ENCODE peak calls at places on chromosomes 13 and 19, in eight cellular contexts. Y is gastrocnemius medialis, H is stomach, A is HCT116, O is adrenal gland, V is IMR-90, S is NB4, Q is lower leg skin. B is an unnamed sample.

GRCh38 chr19:21126078-21126477 is 15.8 kb upstream of the ZNF431 start:
- DNase-seq in Y (no peak), H (no peak), A (no peak), O (no peak), V (no peak), S (no peak), Q (no peak), B (no peak)

GRCh38 chr19:13051581-13052165 is 51.0 kb downstream of the LYL1 start:
- DNase-seq in Y (peak), H (peak), A (no peak), O (peak), V (peak), S (peak), Q (no peak), B (no peak)

GRCh38 chr13:110208116-110208515 is 98.8 kb downstream of the COL4A1 start:
- DNase-seq in Y (no peak), H (no peak), A (no peak), O (no peak), V (no peak), S (no peak), Q (no peak), B (no peak)

GRCh38 chr13:45623516-45624090 is 8.1 kb upstream of the ERICH6B start:
- DNase-seq in Y (no peak), H (no peak), A (peak), O (peak), V (peak), S (peak), Q (no peak), B (no peak)

GRCh38 chr19:10977773-10978155 is 16.9 kb downstream of the SMARCA4 start:
- DNase-seq in Y (no peak), H (no peak), A (no peak), O (no peak), V (no peak), S (no peak), Q (no peak), B (no peak)

GRCh38 chr13:45385912-45386311 is 32.3 kb downstream of the SLC25A30 start:
- DNase-seq in Y (no peak), H (no peak), A (no peak), O (peak), V (no peak), S (no peak), Q (no peak), B (no peak)

GRCh38 chr19:51142119-51142518 is at the start of gene SIGLEC7:
- DNase-seq in Y (peak), H (no peak), A (no peak), O (peak), V (no peak), S (peak), Q (peak), B (peak)

GRCh38 chr13:68173111-68173510 is 943.0 kb upstream of the PCDH9 start:
- DNase-seq in Y (no peak), H (no peak), A (no peak), O (no peak), V (no peak), S (no peak), Q (no peak), B (no peak)

GRCh38 chr13:102817241-102817640 is 18.3 kb downstream of the BIVM start:
- DNase-seq in Y (no peak), H (no peak), A (no peak), O (no peak), V (no peak), S (no peak), Q (no peak), B (no peak)

GRCh38 chr19:10644351-10645007 is 9.7 kb upstream of the ILF3 start:
- DNase-seq in Y (peak), H (peak), A (peak), O (peak), V (peak), S (peak), Q (peak), B (peak)

GRCh38 chr13:100543872-100544602 is 44.6 kb downstream of the GGACT start:
- DNase-seq in Y (no peak), H (no peak), A (no peak), O (peak), V (no peak), S (peak), Q (no peak), B (no peak)

GRCh38 chr13:51971520-51972426 is 39.5 kb downstream of the ATP7B start:
- DNase-seq in Y (no peak), H (no peak), A (no peak), O (no peak), V (no peak), S (no peak), Q (no peak), B (no peak)

GRCh38 chr19:12788682-12789097 is 2.6 kb upstream of the JUNB start:
- DNase-seq in Y (no peak), H (peak), A (no peak), O (peak), V (peak), S (peak), Q (peak), B (peak)

GRCh38 chr13:26847281-26847680 is 86.7 kb upstream of the GPR12 start:
- DNase-seq in Y (no peak), H (no peak), A (no peak), O (no peak), V (no peak), S (no peak), Q (no peak), B (no peak)

GRCh38 chr19:46714523-46715106 is 2.3 kb downstream of the PRKD2 start:
- DNase-seq in Y (no peak), H (no peak), A (no peak), O (no peak), V (no peak), S (no peak), Q (no peak), B (no peak)

GRCh38 chr13:112861876-112862615 is 107.0 kb upstream of the MCF2L start:
- DNase-seq in Y (no peak), H (peak), A (no peak), O (no peak), V (no peak), S (no peak), Q (no peak), B (no peak)

GRCh38 chr19:1106841-1107654 is 3.3 kb downstream of the GPX4 start:
- DNase-seq in Y (no peak), H (peak), A (no peak), O (no peak), V (peak), S (peak), Q (no peak), B (no peak)

GRCh38 chr19:14475251-14476073 is at the start of gene PTGER1:
- DNase-seq in Y (no peak), H (no peak), A (peak), O (no peak), V (peak), S (peak), Q (no peak), B (no peak)

GRCh38 chr19:13460045-13460444 is 46.2 kb downstream of the CACNA1A start:
- DNase-seq in Y (no peak), H (no peak), A (no peak), O (no peak), V (no peak), S (no peak), Q (no peak), B (no peak)

GRCh38 chr13:49464621-49465325 is 20.7 kb downstream of the SETDB2 start:
- DNase-seq in Y (no peak), H (no peak), A (no peak), O (no peak), V (peak), S (no peak), Q (no peak), B (no peak)

GRCh38 chr13:52837850-52838249 is 10.6 kb downstream of the PCDH8 start:
- DNase-seq in Y (no peak), H (no peak), A (no peak), O (no peak), V (no peak), S (no peak), Q (no peak), B (no peak)

GRCh38 chr13:69856331-69856730 is 251.3 kb upstream of the ATXN8OS start:
- DNase-seq in Y (no peak), H (no peak), A (no peak), O (no peak), V (no peak), S (no peak), Q (no peak), B (no peak)

GRCh38 chr13:73158851-73159250 is 100.0 kb downstream of the KLF5 start:
- DNase-seq in Y (no peak), H (no peak), A (no peak), O (no peak), V (peak), S (no peak), Q (no peak), B (no peak)

GRCh38 chr19:36775768-36776167 is 3.2 kb upstream of the ZNF850 start:
- DNase-seq in Y (no peak), H (no peak), A (no peak), O (peak), V (no peak), S (no peak), Q (no peak), B (peak)

GRCh38 chr19:17089238-17089637 is 13.7 kb downstream of the MYO9B start:
- DNase-seq in Y (no peak), H (no peak), A (no peak), O (no peak), V (peak), S (no peak), Q (no peak), B (no peak)

GRCh38 chr19:17790059-17790780 is 4.7 kb upstream of the B3GNT3 start:
- DNase-seq in Y (no peak), H (peak), A (peak), O (no peak), V (no peak), S (no peak), Q (no peak), B (no peak)

GRCh38 chr19:49637865-49638350 is 2.0 kb downstream of the RRAS start:
- DNase-seq in Y (peak), H (peak), A (no peak), O (peak), V (peak), S (peak), Q (peak), B (peak)

GRCh38 chr19:12796146-12797071 is 5.1 kb downstream of the JUNB start:
- DNase-seq in Y (no peak), H (peak), A (no peak), O (peak), V (peak), S (peak), Q (peak), B (peak)

GRCh38 chr13:110559429-110559943 is 2.0 kb downstream of the RAB20 start:
- DNase-seq in Y (no peak), H (peak), A (no peak), O (peak), V (peak), S (no peak), Q (no peak), B (peak)

GRCh38 chr19:1177322-1178114 is 3.5 kb upstream of the SBNO2 start:
- DNase-seq in Y (no peak), H (no peak), A (peak), O (no peak), V (peak), S (peak), Q (peak), B (peak)

GRCh38 chr13:39149896-39150295 is 111.6 kb downstream of the NHLRC3 start:
- DNase-seq in Y (no peak), H (no peak), A (no peak), O (no peak), V (no peak), S (no peak), Q (no peak), B (no peak)

GRCh38 chr13:85816413-85816812 is 17.2 kb upstream of the SLITRK6 start:
- DNase-seq in Y (no peak), H (no peak), A (no peak), O (no peak), V (no peak), S (no peak), Q (no peak), B (no peak)

GRCh38 chr13:26679411-26679810 is 81.2 kb downstream of the GPR12 start:
- DNase-seq in Y (no peak), H (no peak), A (no peak), O (no peak), V (peak), S (no peak), Q (no peak), B (no peak)

DNA sequence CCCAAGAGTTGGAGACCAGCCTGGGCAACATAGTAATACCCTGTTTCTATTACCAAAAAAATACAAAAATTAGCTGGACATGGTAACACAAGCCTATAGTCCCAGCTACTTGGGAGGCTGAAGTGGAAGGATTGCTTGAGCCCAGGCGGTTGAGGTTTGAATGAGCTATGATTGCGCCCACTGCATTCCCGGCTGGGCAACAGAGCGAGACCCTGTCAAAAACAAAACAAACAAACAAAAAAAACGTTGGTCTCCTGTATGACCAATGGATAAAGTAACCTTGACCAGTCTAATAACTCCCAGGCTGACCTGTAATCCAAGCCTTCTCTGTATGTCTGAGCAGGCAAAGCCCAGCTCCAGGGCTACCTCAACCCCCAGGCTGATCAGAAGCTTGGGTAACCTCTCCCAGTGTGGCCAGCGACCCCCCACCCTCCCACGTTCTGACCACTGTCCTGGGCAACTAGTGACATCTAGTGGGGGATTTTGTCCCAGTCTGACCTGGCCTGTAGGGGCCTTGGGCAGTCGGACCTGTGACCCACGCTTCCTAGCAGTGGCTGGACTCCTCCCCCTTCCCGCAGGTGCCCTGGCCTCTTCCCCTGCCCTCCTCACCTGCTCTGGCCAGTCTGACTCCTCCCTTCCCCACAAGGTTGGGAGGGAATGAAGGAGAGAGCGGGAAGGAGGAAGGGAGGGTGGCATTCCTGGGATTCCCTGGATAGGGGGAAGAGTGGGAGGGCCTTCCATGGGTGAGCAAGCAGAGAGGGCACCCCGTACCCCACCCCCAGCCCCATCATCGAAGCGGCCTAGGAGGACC is 1.0 kb upstream of the BCAM start:
- DNase-seq in Y (no peak), H (peak), A (peak), O (peak), V (peak), S (peak), Q (no peak), B (no peak)
- TF ChIP-seq CTCF in Y (peak), H (no peak), A (peak), O (no peak), V (peak), S (no peak), Q (no peak), B (peak)

GRCh38 chr13:72127031-72127430 is 260.0 kb upstream of the DACH1 start:
- DNase-seq in Y (no peak), H (no peak), A (no peak), O (no peak), V (no peak), S (no peak), Q (no peak), B (no peak)
- TF ChIP-seq POLR2A in Y (no peak), H (no peak), A (no peak), O (no peak), V (no peak), S (no peak), Q (no peak), B (no peak)

GRCh38 chr13:46899801-46900200 is 2.9 kb upstream of the HTR2A start:
- DNase-seq in Y (no peak), H (no peak), A (no peak), O (no peak), V (no peak), S (no peak), Q (no peak), B (no peak)

GRCh38 chr13:46894534-46894906 is 2.3 kb downstream of the HTR2A start:
- DNase-seq in Y (no peak), H (no peak), A (no peak), O (no peak), V (no peak), S (no peak), Q (no peak), B (no peak)

GRCh38 chr13:46893820-46894533 is 2.9 kb downstream of the HTR2A start:
- DNase-seq in Y (peak), H (peak), A (peak), O (peak), V (peak), S (peak), Q (peak), B (peak)

GRCh38 chr13:46893221-46893620 is 3.6 kb downstream of the HTR2A start:
- DNase-seq in Y (no peak), H (no peak), A (no peak), O (no peak), V (no peak), S (no peak), Q (no peak), B (no peak)

DNA sequence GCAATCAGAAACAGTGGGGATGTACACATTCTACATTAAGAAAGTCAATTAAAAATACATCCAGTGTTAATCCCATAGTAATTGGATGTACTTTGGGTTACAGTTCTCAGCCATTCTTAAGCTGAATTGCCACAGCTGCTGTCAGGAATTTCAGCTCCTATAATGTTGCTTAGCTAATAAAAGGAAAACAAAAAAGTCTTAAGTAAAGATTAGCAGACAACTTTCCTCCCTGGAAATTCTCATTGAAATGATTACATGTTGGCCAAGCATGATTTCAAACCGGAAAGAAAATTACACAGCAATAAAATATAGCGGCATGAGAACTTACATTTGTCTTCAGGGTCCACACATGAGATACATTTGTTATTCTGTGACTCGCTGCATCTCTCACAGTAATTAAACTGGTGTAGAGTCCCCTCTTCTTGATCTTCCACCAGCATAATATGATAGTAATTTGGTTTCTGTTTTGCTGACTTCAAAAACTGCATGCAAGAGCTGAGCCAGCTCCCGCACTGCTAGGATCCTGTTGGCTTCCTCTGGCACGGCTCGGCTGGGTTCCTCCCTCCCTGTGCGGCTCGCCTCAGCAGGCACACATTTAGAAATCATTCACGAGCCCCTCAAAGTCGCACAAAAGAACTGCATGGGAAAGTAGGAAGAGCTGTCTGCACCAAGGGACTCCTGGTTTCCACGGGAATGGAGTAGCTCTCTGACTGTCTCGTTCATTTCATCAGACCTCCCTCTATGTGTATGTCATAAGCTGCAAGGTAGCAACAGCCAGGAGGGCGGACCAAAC is at the start of gene HTR2A:
- DNase-seq in Y (no peak), H (peak), A (no peak), O (peak), V (peak), S (peak), Q (no peak), B (peak)
- H3K4me3 ChIP-seq in Y (peak), H (peak), A (no peak), O (no peak), V (peak), S (peak), Q (no peak), B (peak)

GRCh38 chr13:97913206-97913605 is 40.3 kb upstream of the IPO5 start:
- DNase-seq in Y (no peak), H (no peak), A (no peak), O (no peak), V (no peak), S (no peak), Q (no peak), B (no peak)

GRCh38 chr13:97914537-97914936 is 38.9 kb upstream of the IPO5 start:
- DNase-seq in Y (no peak), H (no peak), A (no peak), O (no peak), V (peak), S (no peak), Q (no peak), B (no peak)

GRCh38 chr13:97912139-97912535 is 41.3 kb upstream of the IPO5 start:
- DNase-seq in Y (no peak), H (no peak), A (no peak), O (no peak), V (no peak), S (no peak), Q (no peak), B (no peak)

DNA sequence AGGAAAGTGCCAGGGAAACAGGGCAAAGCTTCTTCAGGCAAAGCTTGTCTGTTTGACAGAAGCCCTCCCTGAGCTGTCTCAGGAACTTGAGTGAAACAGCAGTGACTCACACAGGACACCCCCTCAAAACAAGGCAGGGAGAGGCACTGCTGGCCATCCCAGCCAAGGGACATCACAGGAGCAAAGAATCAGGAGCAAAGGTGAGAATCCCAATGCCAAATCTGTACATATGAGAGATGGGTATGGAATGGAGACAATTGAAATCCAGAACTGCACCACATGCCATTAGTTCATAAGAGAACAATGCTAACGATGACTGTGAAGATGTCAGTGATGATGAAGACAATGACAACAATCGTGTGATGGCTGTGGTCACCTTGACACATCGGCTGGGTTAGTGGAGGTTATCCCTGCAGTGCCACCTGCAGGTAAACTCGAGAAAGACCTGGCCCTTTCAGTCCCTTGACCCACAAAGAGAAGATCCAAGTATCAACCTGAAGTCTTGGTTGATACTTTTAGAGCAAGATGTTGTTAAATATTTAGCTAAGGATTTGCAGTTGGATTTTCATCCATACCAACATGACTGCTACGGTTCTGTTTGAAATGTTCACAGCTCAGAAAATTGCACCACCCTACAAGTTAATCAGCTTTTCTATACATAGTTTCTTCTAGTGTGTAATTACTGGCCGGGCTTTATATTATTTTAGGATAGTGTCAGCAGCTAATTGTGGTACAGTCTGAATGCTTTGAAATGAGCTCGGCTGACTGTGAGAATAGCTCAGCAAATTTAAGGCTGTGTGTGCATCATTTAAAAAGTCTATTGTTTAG is 42.0 kb upstream of the IPO5 start:
- DNase-seq in Y (no peak), H (no peak), A (peak), O (peak), V (peak), S (peak), Q (no peak), B (no peak)
- TF ChIP-seq CTCF in Y (no peak), H (no peak), A (peak), O (no peak), V (peak), S (peak), Q (no peak), B (peak)

B was measured in heart left ventricle.